ENCODE peak calls at places on chromosomes 1 and 21, in six cellular contexts. One of them, this sample, is unnamed.

GRCh38 chr1:112995890-112996289 is 39.9 kb upstream of the SLC16A1 start:
- DNase-seq in COR-L47: no peak
- DNase-seq in T-helper 2 cell: no peak
- DNase-seq in left ventricle myocardium inferior: no peak
- DNase-seq in astrocyte of the spinal cord: peak; percentile 22
- DNase-seq in memory B cell: no peak
- DNase-seq in this sample: no peak

GRCh38 chr1:112798293-112798692 is 83.2 kb upstream of the PPM1J start:
- DNase-seq in COR-L47: no peak
- DNase-seq in T-helper 2 cell: no peak
- DNase-seq in left ventricle myocardium inferior: no peak
- DNase-seq in astrocyte of the spinal cord: no peak
- DNase-seq in memory B cell: no peak
- DNase-seq in this sample: no peak

GRCh38 chr1:193014354-193014753 is 44.8 kb downstream of the UCHL5 start:
- DNase-seq in COR-L47: no peak
- DNase-seq in T-helper 2 cell: no peak
- DNase-seq in left ventricle myocardium inferior: no peak
- DNase-seq in astrocyte of the spinal cord: peak; percentile 39
- DNase-seq in memory B cell: no peak
- DNase-seq in this sample: no peak

GRCh38 chr21:42351626-42352432 is 1.0 kb upstream of the TFF2 start:
- DNase-seq in COR-L47: no peak
- DNase-seq in T-helper 2 cell: no peak
- DNase-seq in left ventricle myocardium inferior: no peak
- DNase-seq in astrocyte of the spinal cord: no peak
- DNase-seq in memory B cell: no peak
- DNase-seq in this sample: no peak

GRCh38 chr1:225114354-225114995 is 185.0 kb downstream of the DNAH14 start:
- DNase-seq in COR-L47: no peak
- DNase-seq in T-helper 2 cell: no peak
- DNase-seq in left ventricle myocardium inferior: no peak
- DNase-seq in astrocyte of the spinal cord: no peak
- DNase-seq in memory B cell: no peak
- DNase-seq in this sample: no peak

GRCh38 chr21:42756580-42757250 is 103.3 kb downstream of the PDE9A start:
- DNase-seq in COR-L47: no peak
- DNase-seq in T-helper 2 cell: no peak
- DNase-seq in left ventricle myocardium inferior: no peak
- DNase-seq in astrocyte of the spinal cord: no peak
- DNase-seq in memory B cell: no peak
- DNase-seq in this sample: no peak

GRCh38 chr1:14539953-14540563 is 58.4 kb upstream of the KAZN start:
- DNase-seq in COR-L47: no peak
- DNase-seq in T-helper 2 cell: no peak
- DNase-seq in left ventricle myocardium inferior: no peak
- DNase-seq in astrocyte of the spinal cord: no peak
- DNase-seq in memory B cell: no peak
- DNase-seq in this sample: no peak

GRCh38 chr1:45654540-45655280 is 30.9 kb upstream of the CCDC17 start:
- DNase-seq in COR-L47: no peak
- DNase-seq in T-helper 2 cell: no peak
- DNase-seq in left ventricle myocardium inferior: no peak
- DNase-seq in astrocyte of the spinal cord: no peak
- DNase-seq in memory B cell: no peak
- DNase-seq in this sample: no peak

GRCh38 chr21:36773111-36773510 is 74.2 kb downstream of the SIM2 start:
- DNase-seq in COR-L47: no peak
- DNase-seq in T-helper 2 cell: no peak
- DNase-seq in left ventricle myocardium inferior: peak; percentile 86
- DNase-seq in astrocyte of the spinal cord: peak; percentile 86
- DNase-seq in memory B cell: no peak
- DNase-seq in this sample: no peak

GRCh38 chr1:212477680-212478466 is 45.2 kb downstream of the NENF start:
- DNase-seq in COR-L47: no peak
- DNase-seq in T-helper 2 cell: no peak
- DNase-seq in left ventricle myocardium inferior: no peak
- DNase-seq in astrocyte of the spinal cord: no peak
- DNase-seq in memory B cell: no peak
- DNase-seq in this sample: no peak

GRCh38 chr1:212669102-212669501 is 30.5 kb downstream of the BATF3 start:
- DNase-seq in COR-L47: no peak
- DNase-seq in T-helper 2 cell: no peak
- DNase-seq in left ventricle myocardium inferior: no peak
- DNase-seq in astrocyte of the spinal cord: no peak
- DNase-seq in memory B cell: no peak
- DNase-seq in this sample: no peak

GRCh38 chr1:37360011-37360410 is 114.4 kb upstream of the ZC3H12A start:
- DNase-seq in COR-L47: no peak
- DNase-seq in T-helper 2 cell: no peak
- DNase-seq in left ventricle myocardium inferior: no peak
- DNase-seq in astrocyte of the spinal cord: no peak
- DNase-seq in memory B cell: no peak
- DNase-seq in this sample: no peak

GRCh38 chr1:32345289-32345827 is 9.3 kb upstream of the MARCKSL1 start:
- DNase-seq in COR-L47: no peak
- DNase-seq in T-helper 2 cell: no peak
- DNase-seq in left ventricle myocardium inferior: no peak
- DNase-seq in astrocyte of the spinal cord: peak; percentile 58
- DNase-seq in memory B cell: no peak
- DNase-seq in this sample: peak; percentile 31

GRCh38 chr1:239363920-239364319 is 22.4 kb upstream of the CHRM3 start:
- DNase-seq in COR-L47: no peak
- DNase-seq in T-helper 2 cell: no peak
- DNase-seq in left ventricle myocardium inferior: no peak
- DNase-seq in astrocyte of the spinal cord: no peak
- DNase-seq in memory B cell: no peak
- DNase-seq in this sample: no peak

GRCh38 chr1:175129182-175129581 is 61.5 kb downstream of the TNN start:
- DNase-seq in COR-L47: no peak
- DNase-seq in T-helper 2 cell: no peak
- DNase-seq in left ventricle myocardium inferior: no peak
- DNase-seq in astrocyte of the spinal cord: no peak
- DNase-seq in memory B cell: no peak
- DNase-seq in this sample: no peak

GRCh38 chr1:120133228-120133927 is 42.9 kb downstream of the SEC22B start:
- DNase-seq in COR-L47: no peak
- DNase-seq in T-helper 2 cell: no peak
- DNase-seq in left ventricle myocardium inferior: no peak
- DNase-seq in astrocyte of the spinal cord: no peak
- DNase-seq in memory B cell: no peak
- DNase-seq in this sample: no peak

GRCh38 chr1:198937231-198938031 is 298.6 kb downstream of the PTPRC start:
- DNase-seq in COR-L47: peak; percentile 88
- DNase-seq in T-helper 2 cell: peak; percentile 30
- DNase-seq in left ventricle myocardium inferior: no peak
- DNase-seq in astrocyte of the spinal cord: peak; percentile 96
- DNase-seq in memory B cell: no peak
- DNase-seq in this sample: peak; percentile 53

GRCh38 chr1:44036409-44037111 is 5.3 kb upstream of the SLC6A9 start:
- DNase-seq in COR-L47: peak; percentile 28
- DNase-seq in T-helper 2 cell: peak; percentile 32
- DNase-seq in left ventricle myocardium inferior: peak; percentile 34
- DNase-seq in astrocyte of the spinal cord: peak; percentile 64
- DNase-seq in memory B cell: peak; percentile 61
- DNase-seq in this sample: peak; percentile 39

GRCh38 chr1:96978431-96978830 is 256.8 kb downstream of the PTBP2 start:
- DNase-seq in COR-L47: no peak
- DNase-seq in T-helper 2 cell: no peak
- DNase-seq in left ventricle myocardium inferior: no peak
- DNase-seq in astrocyte of the spinal cord: peak; percentile 20
- DNase-seq in memory B cell: no peak
- DNase-seq in this sample: no peak

GRCh38 chr1:164519426-164519825 is 39.6 kb upstream of the PBX1 start:
- DNase-seq in COR-L47: no peak
- DNase-seq in T-helper 2 cell: no peak
- DNase-seq in left ventricle myocardium inferior: no peak
- DNase-seq in astrocyte of the spinal cord: no peak
- DNase-seq in memory B cell: no peak
- DNase-seq in this sample: no peak

GRCh38 chr1:230308039-230308438 is 118.1 kb downstream of the PGBD5 start:
- DNase-seq in COR-L47: peak; percentile 77
- DNase-seq in T-helper 2 cell: no peak
- DNase-seq in left ventricle myocardium inferior: peak; percentile 69
- DNase-seq in astrocyte of the spinal cord: peak; percentile 90
- DNase-seq in memory B cell: no peak
- DNase-seq in this sample: no peak

GRCh38 chr1:177858222-177858894 is 111.5 kb downstream of the SEC16B start:
- DNase-seq in COR-L47: peak; percentile 24
- DNase-seq in T-helper 2 cell: no peak
- DNase-seq in left ventricle myocardium inferior: no peak
- DNase-seq in astrocyte of the spinal cord: peak; percentile 29
- DNase-seq in memory B cell: no peak
- DNase-seq in this sample: no peak

This sample was measured in CD8-positive, alpha-beta memory T cell.